ENCODE peak calls at places on chromosomes 11 and 22, in eight cellular contexts. One of them, this sample, is unnamed.

GRCh38 chr22:38564669-38565068 is 5.3 kb downstream of the DMC1 start:
- DNase-seq in AG08395: no peak
- DNase-seq in activated CD4-positive, CD25-positive, alpha-beta regulatory T cell: no peak
- DNase-seq in spleen: no peak
- DNase-seq in aorta: no peak
- DNase-seq in astrocyte of the spinal cord: no peak
- DNase-seq in activated CD4-positive, alpha-beta T cell treated with anti-CD3 and anti-CD28 coated beads, Interleukin-2, amount 50 U/mL, for 1 hour: no peak
- DNase-seq in GM13977: no peak
- DNase-seq in this sample: no peak

GRCh38 chr11:131924001-131924400 is 553.6 kb downstream of the NTM start:
- DNase-seq in AG08395: no peak
- DNase-seq in activated CD4-positive, CD25-positive, alpha-beta regulatory T cell: no peak
- DNase-seq in spleen: no peak
- DNase-seq in aorta: no peak
- DNase-seq in astrocyte of the spinal cord: no peak
- DNase-seq in activated CD4-positive, alpha-beta T cell treated with anti-CD3 and anti-CD28 coated beads, Interleukin-2, amount 50 U/mL, for 1 hour: no peak
- DNase-seq in GM13977: no peak
- DNase-seq in this sample: no peak

GRCh38 chr11:38718659-38719058 is 2120.6 kb upstream of the RAG2 start:
- DNase-seq in AG08395: no peak
- DNase-seq in activated CD4-positive, CD25-positive, alpha-beta regulatory T cell: no peak
- DNase-seq in spleen: no peak
- DNase-seq in aorta: no peak
- DNase-seq in astrocyte of the spinal cord: no peak
- DNase-seq in activated CD4-positive, alpha-beta T cell treated with anti-CD3 and anti-CD28 coated beads, Interleukin-2, amount 50 U/mL, for 1 hour: no peak
- DNase-seq in GM13977: no peak
- DNase-seq in this sample: no peak

GRCh38 chr11:116202922-116203321 is 569.9 kb downstream of the BUD13 start:
- DNase-seq in AG08395: no peak
- DNase-seq in activated CD4-positive, CD25-positive, alpha-beta regulatory T cell: no peak
- DNase-seq in spleen: no peak
- DNase-seq in aorta: no peak
- DNase-seq in astrocyte of the spinal cord: no peak
- DNase-seq in activated CD4-positive, alpha-beta T cell treated with anti-CD3 and anti-CD28 coated beads, Interleukin-2, amount 50 U/mL, for 1 hour: no peak
- DNase-seq in GM13977: no peak
- DNase-seq in this sample: no peak

GRCh38 chr22:50302041-50302541 is 5.4 kb downstream of the PLXNB2 start:
- DNase-seq in AG08395: no peak
- DNase-seq in activated CD4-positive, CD25-positive, alpha-beta regulatory T cell: no peak
- DNase-seq in spleen: no peak
- DNase-seq in aorta: no peak
- DNase-seq in astrocyte of the spinal cord: no peak
- DNase-seq in activated CD4-positive, alpha-beta T cell treated with anti-CD3 and anti-CD28 coated beads, Interleukin-2, amount 50 U/mL, for 1 hour: no peak
- DNase-seq in GM13977: no peak
- DNase-seq in this sample: no peak

GRCh38 chr11:69664103-69664775 is 10.9 kb downstream of the LTO1 start:
- DNase-seq in AG08395: no peak
- DNase-seq in activated CD4-positive, CD25-positive, alpha-beta regulatory T cell: no peak
- DNase-seq in spleen: peak; percentile 68
- DNase-seq in aorta: peak; percentile 65
- DNase-seq in astrocyte of the spinal cord: no peak
- DNase-seq in activated CD4-positive, alpha-beta T cell treated with anti-CD3 and anti-CD28 coated beads, Interleukin-2, amount 50 U/mL, for 1 hour: no peak
- DNase-seq in GM13977: no peak
- DNase-seq in this sample: peak; percentile 48

GRCh38 chr22:50576070-50576469 is 2.2 kb downstream of the CPT1B start:
- DNase-seq in AG08395: peak; percentile 37
- DNase-seq in activated CD4-positive, CD25-positive, alpha-beta regulatory T cell: no peak
- DNase-seq in spleen: no peak
- DNase-seq in aorta: peak; percentile 37
- DNase-seq in astrocyte of the spinal cord: peak; percentile 17
- DNase-seq in activated CD4-positive, alpha-beta T cell treated with anti-CD3 and anti-CD28 coated beads, Interleukin-2, amount 50 U/mL, for 1 hour: no peak
- DNase-seq in GM13977: no peak
- DNase-seq in this sample: no peak

GRCh38 chr22:41380993-41381328 is 781 bp upstream of the TEF start:
- DNase-seq in AG08395: peak; percentile 83
- DNase-seq in activated CD4-positive, CD25-positive, alpha-beta regulatory T cell: no peak
- DNase-seq in spleen: no peak
- DNase-seq in aorta: no peak
- DNase-seq in astrocyte of the spinal cord: peak; percentile 73
- DNase-seq in activated CD4-positive, alpha-beta T cell treated with anti-CD3 and anti-CD28 coated beads, Interleukin-2, amount 50 U/mL, for 1 hour: no peak
- DNase-seq in GM13977: no peak
- DNase-seq in this sample: no peak

GRCh38 chr11:77779935-77780334 is 40.6 kb downstream of the RSF1 start:
- DNase-seq in AG08395: peak; percentile 30
- DNase-seq in activated CD4-positive, CD25-positive, alpha-beta regulatory T cell: no peak
- DNase-seq in spleen: no peak
- DNase-seq in aorta: no peak
- DNase-seq in astrocyte of the spinal cord: peak; percentile 42
- DNase-seq in activated CD4-positive, alpha-beta T cell treated with anti-CD3 and anti-CD28 coated beads, Interleukin-2, amount 50 U/mL, for 1 hour: no peak
- DNase-seq in GM13977: no peak
- DNase-seq in this sample: no peak

GRCh38 chr11:63817758-63818498 is 4.7 kb downstream of the SPINDOC start:
- DNase-seq in AG08395: no peak
- DNase-seq in activated CD4-positive, CD25-positive, alpha-beta regulatory T cell: no peak
- DNase-seq in spleen: no peak
- DNase-seq in aorta: no peak
- DNase-seq in astrocyte of the spinal cord: no peak
- DNase-seq in activated CD4-positive, alpha-beta T cell treated with anti-CD3 and anti-CD28 coated beads, Interleukin-2, amount 50 U/mL, for 1 hour: no peak
- DNase-seq in GM13977: no peak
- DNase-seq in this sample: peak; percentile 75

GRCh38 chr11:19646308-19646707 is 66.3 kb upstream of the NAV2 start:
- DNase-seq in AG08395: peak; percentile 48
- DNase-seq in activated CD4-positive, CD25-positive, alpha-beta regulatory T cell: no peak
- DNase-seq in spleen: no peak
- DNase-seq in aorta: no peak
- DNase-seq in astrocyte of the spinal cord: peak; percentile 30
- DNase-seq in activated CD4-positive, alpha-beta T cell treated with anti-CD3 and anti-CD28 coated beads, Interleukin-2, amount 50 U/mL, for 1 hour: no peak
- DNase-seq in GM13977: no peak
- DNase-seq in this sample: no peak

GRCh38 chr11:76185931-76186401 is 20.3 kb downstream of the WNT11 start:
- DNase-seq in AG08395: peak; percentile 40
- DNase-seq in activated CD4-positive, CD25-positive, alpha-beta regulatory T cell: no peak
- DNase-seq in spleen: no peak
- DNase-seq in aorta: no peak
- DNase-seq in astrocyte of the spinal cord: peak; percentile 3
- DNase-seq in activated CD4-positive, alpha-beta T cell treated with anti-CD3 and anti-CD28 coated beads, Interleukin-2, amount 50 U/mL, for 1 hour: no peak
- DNase-seq in GM13977: no peak
- DNase-seq in this sample: peak; percentile 88

GRCh38 chr11:106228996-106229395 is 151.5 kb downstream of the AASDHPPT start:
- DNase-seq in AG08395: no peak
- DNase-seq in activated CD4-positive, CD25-positive, alpha-beta regulatory T cell: no peak
- DNase-seq in spleen: no peak
- DNase-seq in aorta: no peak
- DNase-seq in astrocyte of the spinal cord: no peak
- DNase-seq in activated CD4-positive, alpha-beta T cell treated with anti-CD3 and anti-CD28 coated beads, Interleukin-2, amount 50 U/mL, for 1 hour: no peak
- DNase-seq in GM13977: no peak
- DNase-seq in this sample: no peak

GRCh38 chr11:108518581-108518980 is 20.4 kb upstream of the POGLUT3 start:
- DNase-seq in AG08395: no peak
- DNase-seq in activated CD4-positive, CD25-positive, alpha-beta regulatory T cell: no peak
- DNase-seq in spleen: no peak
- DNase-seq in aorta: no peak
- DNase-seq in astrocyte of the spinal cord: no peak
- DNase-seq in activated CD4-positive, alpha-beta T cell treated with anti-CD3 and anti-CD28 coated beads, Interleukin-2, amount 50 U/mL, for 1 hour: no peak
- DNase-seq in GM13977: no peak
- DNase-seq in this sample: no peak

This sample was measured in kidney.